ENCODE peak calls at places on chromosomes 2 and 18, in four cellular contexts. One of them, this sample, is unnamed. For H3K4me1, the result is how much of the 10 kb centered on the place peaks cover.

GRCh38 chr2:102186676-102187190 is at the start of gene IL1RL2:
- DNase-seq in tibial artery: no peak
- DNase-seq in stomach: peak
- DNase-seq in OCI-LY7: no peak
- DNase-seq in this sample: no peak

GRCh38 chr2:113208995-113209868 is 35.5 kb downstream of the PSD4 start:
- DNase-seq in tibial artery: no peak
- DNase-seq in stomach: no peak
- DNase-seq in OCI-LY7: no peak
- DNase-seq in this sample: no peak

GRCh38 chr2:71409611-71410010 is 43.8 kb upstream of the DYSF start:
- DNase-seq in tibial artery: no peak
- DNase-seq in stomach: no peak
- DNase-seq in OCI-LY7: no peak
- DNase-seq in this sample: no peak

GRCh38 chr2:215979615-215980014 is 33.7 kb downstream of the MREG start:
- DNase-seq in tibial artery: no peak
- DNase-seq in stomach: no peak
- DNase-seq in OCI-LY7: no peak
- DNase-seq in this sample: no peak

GRCh38 chr2:239937866-239938640 is 87.1 kb downstream of the NDUFA10 start:
- DNase-seq in tibial artery: no peak
- DNase-seq in stomach: peak
- DNase-seq in OCI-LY7: no peak
- DNase-seq in this sample: peak

GRCh38 chr2:26562811-26563645 is 78.1 kb downstream of the CIB4 start:
- DNase-seq in tibial artery: no peak
- DNase-seq in stomach: peak
- DNase-seq in OCI-LY7: no peak
- DNase-seq in this sample: peak

GRCh38 chr2:228016402-228016801 is 145.0 kb downstream of the DAW1 start:
- DNase-seq in tibial artery: no peak
- DNase-seq in stomach: no peak
- DNase-seq in OCI-LY7: no peak
- DNase-seq in this sample: no peak

GRCh38 chr2:107811376-107811775 is 15.3 kb upstream of the RGPD4 start:
- DNase-seq in tibial artery: no peak
- DNase-seq in stomach: no peak
- DNase-seq in OCI-LY7: no peak
- DNase-seq in this sample: no peak

GRCh38 chr2:167212054-167212648 is 323.9 kb downstream of the XIRP2 start:
- DNase-seq in tibial artery: no peak
- DNase-seq in stomach: peak
- DNase-seq in OCI-LY7: peak
- DNase-seq in this sample: no peak

GRCh38 chr2:67650292-67651133 is 253.4 kb downstream of the ETAA1 start:
- DNase-seq in tibial artery: peak
- DNase-seq in stomach: peak
- DNase-seq in OCI-LY7: peak
- DNase-seq in this sample: peak

GRCh38 chr2:220469201-220469600 is 841.8 kb downstream of the SLC4A3 start:
- DNase-seq in tibial artery: no peak
- DNase-seq in stomach: no peak
- DNase-seq in OCI-LY7: no peak
- DNase-seq in this sample: no peak

GRCh38 chr2:80164375-80164774 is 140.2 kb downstream of the LRRTM1 start:
- DNase-seq in tibial artery: no peak
- DNase-seq in stomach: no peak
- DNase-seq in OCI-LY7: no peak
- DNase-seq in this sample: no peak

GRCh38 chr18:6315556-6316331 is 99.0 kb downstream of the L3MBTL4 start:
- DNase-seq in tibial artery: no peak
- DNase-seq in stomach: no peak
- DNase-seq in OCI-LY7: no peak
- DNase-seq in this sample: no peak

GRCh38 chr2:155663265-155663664 is 669.3 kb downstream of the NR4A2 start:
- DNase-seq in tibial artery: no peak
- DNase-seq in stomach: no peak
- DNase-seq in OCI-LY7: no peak
- DNase-seq in this sample: no peak

GRCh38 chr2:191382801-191383200 is 137.6 kb downstream of the MYO1B start:
- DNase-seq in tibial artery: no peak
- DNase-seq in stomach: peak
- DNase-seq in OCI-LY7: no peak
- DNase-seq in this sample: no peak

GRCh38 chr2:233353101-233353768 is 1.1 kb upstream of the DGKD start:
- DNase-seq in tibial artery: no peak
- DNase-seq in stomach: peak
- DNase-seq in OCI-LY7: no peak
- DNase-seq in this sample: no peak

GRCh38 chr2:200845669-200846325 is 18.7 kb downstream of the CLK1 start:
- DNase-seq in tibial artery: no peak
- DNase-seq in stomach: no peak
- DNase-seq in OCI-LY7: no peak
- DNase-seq in this sample: no peak

GRCh38 chr2:55585451-55586079 is 31.9 kb downstream of the PPP4R3B start:
- DNase-seq in tibial artery: no peak
- DNase-seq in stomach: no peak
- DNase-seq in OCI-LY7: no peak
- DNase-seq in this sample: no peak

GRCh38 chr18:33495278-33495677 is 54.8 kb upstream of the CCDC178 start:
- DNase-seq in tibial artery: no peak
- DNase-seq in stomach: no peak
- DNase-seq in OCI-LY7: peak
- DNase-seq in this sample: no peak

GRCh38 chr2:231457101-231457500 is 7.2 kb downstream of the NCL start:
- DNase-seq in tibial artery: no peak
- DNase-seq in stomach: no peak
- DNase-seq in OCI-LY7: no peak
- DNase-seq in this sample: no peak

GRCh38 chr18:21444465-21445023 is 156.0 kb downstream of the ESCO1 start:
- DNase-seq in tibial artery: no peak
- DNase-seq in stomach: no peak
- DNase-seq in OCI-LY7: peak
- DNase-seq in this sample: no peak

GRCh38 chr18:47946889-47947288 is 16.4 kb upstream of the SMAD2 start:
- DNase-seq in tibial artery: no peak
- DNase-seq in stomach: no peak
- DNase-seq in OCI-LY7: no peak
- DNase-seq in this sample: no peak

GRCh38 chr2:84782717-84783442 is 98.0 kb downstream of the TRABD2A start:
- DNase-seq in tibial artery: no peak
- DNase-seq in stomach: no peak
- DNase-seq in OCI-LY7: no peak
- DNase-seq in this sample: no peak

GRCh38 chr2:24917086-24917485 is 3.0 kb downstream of the ADCY3 start:
- DNase-seq in tibial artery: no peak
- DNase-seq in stomach: no peak
- DNase-seq in OCI-LY7: no peak
- DNase-seq in this sample: no peak

GRCh38 chr2:165898381-165898780 is 55.2 kb downstream of the TTC21B start:
- DNase-seq in tibial artery: no peak
- DNase-seq in stomach: no peak
- DNase-seq in OCI-LY7: no peak
- DNase-seq in this sample: peak

GRCh38 chr2:128357561-128358370 is 39.1 kb upstream of the HS6ST1 start:
- DNase-seq in tibial artery: no peak
- DNase-seq in stomach: no peak
- DNase-seq in OCI-LY7: no peak
- DNase-seq in this sample: no peak

GRCh38 chr2:154698789-154699559 is 479 bp downstream of the KCNJ3 start:
- DNase-seq in tibial artery: no peak
- DNase-seq in stomach: no peak
- DNase-seq in OCI-LY7: no peak
- DNase-seq in this sample: peak

GRCh38 chr18:13579874-13580273 is 146.5 kb downstream of the FAM210A start:
- DNase-seq in tibial artery: no peak
- DNase-seq in stomach: no peak
- DNase-seq in OCI-LY7: no peak
- DNase-seq in this sample: no peak

GRCh38 chr2:100613719-100614118 is 50.9 kb downstream of the PDCL3 start:
- DNase-seq in tibial artery: no peak
- DNase-seq in stomach: no peak
- DNase-seq in OCI-LY7: no peak
- DNase-seq in this sample: no peak

GRCh38 chr2:219266232-219266631 is 12.5 kb upstream of the TUBA4A start:
- DNase-seq in tibial artery: no peak
- DNase-seq in stomach: no peak
- DNase-seq in OCI-LY7: no peak
- DNase-seq in this sample: no peak

GRCh38 chr2:8645176-8645831 is 36.6 kb upstream of the ID2 start:
- DNase-seq in tibial artery: peak
- DNase-seq in stomach: no peak
- DNase-seq in OCI-LY7: no peak
- DNase-seq in this sample: peak

GRCh38 chr2:156175946-156176345 is 156.6 kb downstream of the NR4A2 start:
- DNase-seq in tibial artery: no peak
- DNase-seq in stomach: no peak
- DNase-seq in OCI-LY7: no peak
- DNase-seq in this sample: no peak

GRCh38 chr2:216829533-216829932 is 30.3 kb downstream of the TNP1 start:
- DNase-seq in tibial artery: peak
- DNase-seq in stomach: peak
- DNase-seq in OCI-LY7: no peak
- DNase-seq in this sample: no peak

GRCh38 chr18:12492907-12493306 is 85.2 kb downstream of the PRELID3A start:
- DNase-seq in tibial artery: no peak
- DNase-seq in stomach: no peak
- DNase-seq in OCI-LY7: no peak
- DNase-seq in this sample: no peak

GRCh38 chr2:118119158-118119715 is 31.0 kb downstream of the INSIG2 start:
- DNase-seq in tibial artery: no peak
- DNase-seq in stomach: no peak
- DNase-seq in OCI-LY7: no peak
- DNase-seq in this sample: no peak

GRCh38 chr2:145047554-145047953 is 527.6 kb upstream of the ZEB2 start:
- DNase-seq in tibial artery: no peak
- DNase-seq in stomach: no peak
- DNase-seq in OCI-LY7: no peak
- DNase-seq in this sample: no peak

DNA sequence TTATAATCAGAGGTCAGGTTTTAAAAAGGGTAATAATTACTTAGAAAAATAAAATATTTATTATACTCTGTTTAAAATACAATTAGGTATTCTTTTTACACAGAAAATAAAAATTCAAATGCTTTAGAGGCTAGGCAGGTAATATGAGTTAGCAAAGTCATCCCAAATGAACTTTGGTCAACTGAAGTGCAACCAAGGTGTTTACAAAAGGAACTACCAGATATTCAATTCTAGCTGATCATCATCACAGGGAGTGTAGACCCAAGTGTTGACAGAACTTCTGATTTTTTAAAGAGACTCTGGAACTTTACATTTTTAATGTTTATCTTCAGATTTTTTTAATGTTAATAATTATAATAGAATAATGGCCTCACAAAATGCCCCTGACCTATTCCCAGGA is 59.3 kb upstream of the COL5A2 start:
- DNase-seq in tibial artery: no peak
- DNase-seq in stomach: no peak
- DNase-seq in OCI-LY7: no peak
- DNase-seq in this sample: no peak
- H3K4me1 ChIP-seq in tibial artery: under half
- H3K4me1 ChIP-seq in stomach: under half
- H3K4me1 ChIP-seq in OCI-LY7: under half
- H3K4me1 ChIP-seq in this sample: under half

GRCh38 chr2:223674998-223675609 is 72.9 kb upstream of the SCG2 start:
- DNase-seq in tibial artery: no peak
- DNase-seq in stomach: no peak
- DNase-seq in OCI-LY7: peak
- DNase-seq in this sample: no peak
- H3K4me3 ChIP-seq in tibial artery: no peak
- H3K4me3 ChIP-seq in stomach: no peak
- H3K4me3 ChIP-seq in OCI-LY7: no peak
- H3K4me3 ChIP-seq in this sample: no peak

GRCh38 chr2:53877556-53877955 is 17.8 kb upstream of the GPR75 start:
- DNase-seq in tibial artery: no peak
- DNase-seq in stomach: no peak
- DNase-seq in OCI-LY7: no peak
- DNase-seq in this sample: no peak
- H3K27ac ChIP-seq in tibial artery: no peak
- H3K27ac ChIP-seq in stomach: no peak
- H3K27ac ChIP-seq in OCI-LY7: no peak
- H3K27ac ChIP-seq in this sample: no peak

GRCh38 chr2:172431428-172431827 is 4.0 kb downstream of the ITGA6 start:
- DNase-seq in tibial artery: peak
- DNase-seq in stomach: peak
- DNase-seq in OCI-LY7: no peak
- DNase-seq in this sample: no peak
- H3K4me1 ChIP-seq in tibial artery: under half
- H3K4me1 ChIP-seq in stomach: under half
- H3K4me1 ChIP-seq in OCI-LY7: under half
- H3K4me1 ChIP-seq in this sample: half or more

DNA sequence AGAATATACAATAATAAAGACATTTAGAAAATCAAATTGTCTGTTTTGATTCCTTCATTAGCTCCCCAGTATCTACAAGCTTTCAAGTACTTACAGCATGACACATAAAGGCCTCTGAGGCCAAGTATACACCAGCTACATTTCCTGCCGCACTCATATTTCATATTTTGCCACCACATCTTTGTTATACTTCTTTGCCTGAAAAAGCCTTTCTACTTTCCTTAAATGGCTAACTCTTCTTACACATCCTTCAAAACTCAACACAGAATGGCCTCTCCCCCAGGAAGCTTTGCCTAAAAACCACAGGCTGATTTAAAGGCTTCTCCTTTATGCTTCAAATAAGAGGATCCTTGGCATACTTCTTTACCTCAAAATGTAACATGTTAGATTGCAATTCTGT is 4.5 kb downstream of the STK17B start:
- DNase-seq in tibial artery: no peak
- DNase-seq in stomach: no peak
- DNase-seq in OCI-LY7: no peak
- DNase-seq in this sample: no peak
- H3K4me3 ChIP-seq in tibial artery: no peak
- H3K4me3 ChIP-seq in stomach: peak
- H3K4me3 ChIP-seq in OCI-LY7: peak
- H3K4me3 ChIP-seq in this sample: no peak

This sample was measured in RWPE2.